ENCODE peak calls at places on chromosomes 13 and 19, in six cellular contexts. X is IMR-90, F is heart left ventricle, L is adrenal gland, O is uterus, V is transverse colon. E is an unnamed sample.

GRCh38 chr13:99797716-99798115 is 173.9 kb downstream of the ZIC5 start:
- DNase-seq in X (no peak), F (no peak), L (no peak), O (no peak), V (no peak), E (no peak)

GRCh38 chr13:70960841-70961443 is 852.7 kb upstream of the KLHL1 start:
- DNase-seq in X (peak; percentile 13), F (no peak), L (no peak), O (no peak), V (no peak), E (no peak)

GRCh38 chr13:23462815-23463559 is 29.5 kb upstream of the SACS start:
- DNase-seq in X (peak; percentile 41), F (no peak), L (no peak), O (no peak), V (no peak), E (no peak)

GRCh38 chr19:19275166-19275565 is 2.1 kb upstream of the TM6SF2 start:
- DNase-seq in X (no peak), F (no peak), L (no peak), O (no peak), V (no peak), E (no peak)

GRCh38 chr19:5926641-5927438 is 12.8 kb downstream of the CAPS start:
- DNase-seq in X (no peak), F (peak; percentile 72), L (no peak), O (peak; percentile 81), V (peak; percentile 33), E (peak; percentile 74)

GRCh38 chr13:49652691-49653305 is 24.5 kb downstream of the ARL11 start:
- DNase-seq in X (peak; percentile 10), F (no peak), L (peak; percentile 28), O (no peak), V (peak; percentile 32), E (peak; percentile 60)

GRCh38 chr13:71067164-71067815 is 799.7 kb downstream of the DACH1 start:
- DNase-seq in X (no peak), F (no peak), L (no peak), O (no peak), V (no peak), E (no peak)

GRCh38 chr19:459724-460511 is 915 bp downstream of the SHC2 start:
- DNase-seq in X (peak; percentile 27), F (peak; percentile 73), L (peak; percentile 67), O (peak; percentile 58), V (peak; percentile 60), E (peak; percentile 62)

GRCh38 chr13:60402022-60402421 is 5.0 kb downstream of the TDRD3 start:
- DNase-seq in X (peak; percentile 5), F (no peak), L (no peak), O (no peak), V (no peak), E (no peak)

GRCh38 chr19:3614858-3615505 is 8.3 kb upstream of the TBXA2R start:
- DNase-seq in X (no peak), F (no peak), L (no peak), O (no peak), V (no peak), E (no peak)

GRCh38 chr13:83048419-83048818 is 833.9 kb downstream of the SLITRK1 start:
- DNase-seq in X (peak; percentile 3), F (no peak), L (no peak), O (no peak), V (no peak), E (no peak)

GRCh38 chr13:57595775-57596174 is 35.8 kb upstream of the PCDH17 start:
- DNase-seq in X (no peak), F (no peak), L (no peak), O (no peak), V (no peak), E (no peak)

GRCh38 chr19:6048808-6049405 is 61.4 kb downstream of the RFX2 start:
- DNase-seq in X (peak; percentile 65), F (peak; percentile 72), L (peak; percentile 74), O (peak; percentile 80), V (peak; percentile 83), E (peak; percentile 85)

GRCh38 chr19:4075373-4075772 is 8.7 kb upstream of the ZBTB7A start:
- DNase-seq in X (no peak), F (no peak), L (no peak), O (no peak), V (no peak), E (no peak)

GRCh38 chr13:61045197-61045596 is 370.5 kb downstream of the PCDH20 start:
- DNase-seq in X (no peak), F (no peak), L (no peak), O (no peak), V (no peak), E (no peak)

GRCh38 chr13:114067381-114067885 is 65.0 kb downstream of the RASA3 start:
- DNase-seq in X (peak; percentile 68), F (no peak), L (no peak), O (no peak), V (no peak), E (no peak)

GRCh38 chr13:46401432-46401831 is 14.4 kb upstream of the RUBCNL start:
- DNase-seq in X (no peak), F (no peak), L (no peak), O (no peak), V (no peak), E (no peak)

GRCh38 chr19:19540707-19541515 is 2.8 kb downstream of the CILP2 start:
- DNase-seq in X (no peak), F (no peak), L (no peak), O (no peak), V (peak; percentile 66), E (peak; percentile 69)

GRCh38 chr13:44109986-44110640 is 230.4 kb downstream of the LACC1 start:
- DNase-seq in X (no peak), F (no peak), L (no peak), O (no peak), V (peak; percentile 27), E (no peak)

GRCh38 chr19:5480427-5480836 is 25.2 kb downstream of the ZNRF4 start:
- DNase-seq in X (no peak), F (no peak), L (peak; percentile 18), O (no peak), V (peak; percentile 26), E (no peak)

GRCh38 chr19:56139847-56140582 is 1.1 kb upstream of the ZNF444 start:
- DNase-seq in X (no peak), F (no peak), L (no peak), O (no peak), V (no peak), E (no peak)

GRCh38 chr13:102696465-102696864 is 1.6 kb upstream of the METTL21C start:
- DNase-seq in X (no peak), F (no peak), L (no peak), O (no peak), V (no peak), E (no peak)

GRCh38 chr19:1084024-1084868 is 10.9 kb downstream of the POLR2E start:
- DNase-seq in X (no peak), F (no peak), L (no peak), O (no peak), V (no peak), E (no peak)

GRCh38 chr13:74922963-74923362 is 559.0 kb downstream of the TBC1D4 start:
- DNase-seq in X (no peak), F (no peak), L (no peak), O (no peak), V (no peak), E (no peak)

GRCh38 chr19:18453269-18454024 is 15.5 kb upstream of the ISYNA1 start:
- DNase-seq in X (peak; percentile 52), F (no peak), L (no peak), O (no peak), V (no peak), E (no peak)

GRCh38 chr13:27970382-27971235 is 1.5 kb upstream of the CDX2 start:
- DNase-seq in X (no peak), F (no peak), L (no peak), O (no peak), V (no peak), E (no peak)

GRCh38 chr13:27967736-27968315 is 1.3 kb downstream of the CDX2 start:
- DNase-seq in X (no peak), F (no peak), L (no peak), O (no peak), V (no peak), E (no peak)

GRCh38 chr13:27969866-27970229 is 733 bp upstream of the CDX2 start:
- DNase-seq in X (no peak), F (no peak), L (no peak), O (no peak), V (no peak), E (no peak)

GRCh38 chr13:27968316-27969072 is 621 bp downstream of the CDX2 start:
- DNase-seq in X (no peak), F (no peak), L (no peak), O (no peak), V (no peak), E (no peak)

GRCh38 chr13:27969073-27969865 is at the start of gene CDX2:
- DNase-seq in X (no peak), F (no peak), L (no peak), O (no peak), V (peak; percentile 92), E (no peak)
- H3K27me3 ChIP-seq in X (peaks cover 98% of the 10 kb centered on the region), F (peaks cover 100% of the 10 kb centered on the region), L (peaks cover 87% of the 10 kb centered on the region), O (peaks cover 77% of the 10 kb centered on the region), V (peaks cover 92% of the 10 kb centered on the region), E (no peaks in the 10 kb centered on the region)

GRCh38 chr13:40064154-40064713 is 408.8 kb downstream of the COG6 start:
- DNase-seq in X (no peak), F (no peak), L (no peak), O (no peak), V (no peak), E (no peak)

GRCh38 chr13:40063278-40063698 is 407.8 kb downstream of the COG6 start:
- DNase-seq in X (no peak), F (no peak), L (no peak), O (no peak), V (no peak), E (no peak)

GRCh38 chr13:40061466-40062450 is 406.3 kb downstream of the COG6 start:
- DNase-seq in X (no peak), F (no peak), L (no peak), O (no peak), V (no peak), E (no peak)

GRCh38 chr13:40064723-40065122 is 409.3 kb downstream of the COG6 start:
- DNase-seq in X (peak; percentile 1), F (no peak), L (no peak), O (peak; percentile 82), V (no peak), E (no peak)

GRCh38 chr13:40063743-40064142 is 408.3 kb downstream of the COG6 start:
- DNase-seq in X (no peak), F (no peak), L (no peak), O (no peak), V (no peak), E (no peak)
- TF ChIP-seq POLR2A in X (no peak), F (no peak), L (no peak), O (no peak), V (no peak), E (no peak)

GRCh38 chr13:93344048-93344447 is 117.4 kb downstream of the GPC6 start:
- DNase-seq in X (no peak), F (no peak), L (no peak), O (no peak), V (no peak), E (no peak)
- H3K27me3 ChIP-seq in X (no peaks in the 10 kb centered on the region), F (no peaks in the 10 kb centered on the region), L (no peaks in the 10 kb centered on the region), O (no peaks in the 10 kb centered on the region), V (no peaks in the 10 kb centered on the region), E (no peaks in the 10 kb centered on the region)

DNA sequence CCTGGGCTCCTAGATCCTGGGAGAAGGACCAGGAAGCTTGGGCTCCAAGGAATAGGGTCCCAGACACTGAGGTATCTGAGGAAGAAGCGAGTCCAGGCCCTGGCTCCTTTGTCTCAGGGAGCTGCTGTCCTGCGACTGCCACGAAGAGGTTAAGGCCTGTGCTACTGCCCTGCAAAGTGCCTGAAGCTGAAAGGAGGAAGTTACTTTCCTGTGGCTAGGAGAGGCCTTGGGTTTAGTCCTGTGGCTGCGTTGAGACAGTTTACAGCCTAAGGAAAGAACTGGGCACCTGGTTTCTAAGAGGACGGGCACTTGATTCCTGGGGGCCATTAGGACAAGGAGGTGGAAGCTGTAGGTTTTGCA is 2.8 kb downstream of the MYADM start:
- DNase-seq in X (no peak), F (no peak), L (no peak), O (no peak), V (peak; percentile 76), E (peak; percentile 38)
- TF ChIP-seq POLR2A in X (no peak), F (no peak), L (no peak), O (no peak), V (peak; percentile 62), E (no peak)